ENCODE peak calls at places on chromosomes 3 and 15, in nine cellular contexts. H, B, O, F, L, X, K, V and Y are unnamed samples.

GRCh38 chr3:11195201-11195600 is 40.9 kb downstream of the HRH1 start:
- DNase-seq in H (no peak), B (no peak), O (no peak), F (no peak), L (no peak), X (no peak), K (no peak), V (no peak), Y (no peak)

GRCh38 chr3:150227839-150228238 is 180.3 kb upstream of the TSC22D2 start:
- DNase-seq in H (no peak), B (peak), O (no peak), F (peak), L (peak), X (peak), K (peak), V (no peak), Y (peak)

GRCh38 chr3:32126305-32127015 is 20.0 kb downstream of the GPD1L start:
- DNase-seq in H (no peak), B (no peak), O (no peak), F (no peak), L (no peak), X (no peak), K (no peak), V (no peak), Y (no peak)

GRCh38 chr3:76998555-76998954 is 41.3 kb upstream of the ROBO2 start:
- DNase-seq in H (no peak), B (no peak), O (no peak), F (no peak), L (no peak), X (no peak), K (no peak), V (no peak), Y (no peak)

GRCh38 chr3:104245241-104245640 is 1121.5 kb upstream of the ALCAM start:
- DNase-seq in H (no peak), B (no peak), O (no peak), F (no peak), L (no peak), X (no peak), K (no peak), V (no peak), Y (no peak)

GRCh38 chr3:30670292-30670691 is 63.9 kb downstream of the TGFBR2 start:
- DNase-seq in H (no peak), B (no peak), O (no peak), F (no peak), L (no peak), X (no peak), K (no peak), V (no peak), Y (no peak)

GRCh38 chr15:63999177-63999576 is 47.1 kb downstream of the DAPK2 start:
- DNase-seq in H (no peak), B (no peak), O (no peak), F (peak), L (no peak), X (no peak), K (no peak), V (peak), Y (no peak)

GRCh38 chr3:193744822-193745684 is 152.0 kb downstream of the OPA1 start:
- DNase-seq in H (no peak), B (no peak), O (no peak), F (peak), L (no peak), X (no peak), K (no peak), V (no peak), Y (peak)

GRCh38 chr15:39770748-39771689 is 11.6 kb downstream of the FSIP1 start:
- DNase-seq in H (no peak), B (no peak), O (no peak), F (peak), L (no peak), X (no peak), K (no peak), V (no peak), Y (peak)

GRCh38 chr3:122642935-122643334 is 37.7 kb upstream of the PARP14 start:
- DNase-seq in H (no peak), B (no peak), O (no peak), F (no peak), L (no peak), X (no peak), K (no peak), V (no peak), Y (no peak)

GRCh38 chr3:151377768-151378385 is 6.7 kb downstream of the P2RY12 start:
- DNase-seq in H (no peak), B (no peak), O (no peak), F (no peak), L (no peak), X (no peak), K (no peak), V (no peak), Y (no peak)

GRCh38 chr15:72599855-72600464 is 54.5 kb upstream of the GOLGA6B start:
- DNase-seq in H (no peak), B (no peak), O (no peak), F (peak), L (no peak), X (peak), K (peak), V (no peak), Y (no peak)

GRCh38 chr3:98985406-98985805 is 83.9 kb upstream of the DCBLD2 start:
- DNase-seq in H (no peak), B (no peak), O (no peak), F (peak), L (no peak), X (no peak), K (no peak), V (no peak), Y (no peak)

DNA sequence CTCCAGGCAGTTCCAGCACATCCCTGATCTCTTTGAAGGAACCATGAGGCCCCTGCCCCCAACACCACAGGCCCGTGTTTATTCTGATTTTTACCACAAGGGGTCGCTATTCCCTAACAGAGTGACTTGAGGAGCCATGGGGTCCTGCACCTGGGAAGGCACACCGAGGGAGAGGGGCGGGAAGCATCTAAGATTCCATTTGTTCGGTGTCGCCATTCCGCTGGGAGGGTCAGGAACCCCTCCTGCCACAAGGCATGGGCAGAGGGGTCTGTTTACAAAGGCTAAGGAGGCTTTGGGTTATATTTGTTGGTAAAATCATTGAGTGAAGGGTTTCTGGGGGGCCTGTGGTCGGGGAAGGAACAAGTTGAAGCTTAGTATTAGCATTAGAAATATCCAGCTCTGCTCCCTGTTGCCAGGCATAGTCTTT is 77.1 kb downstream of the WDR76 start:
- DNase-seq in H (no peak), B (peak), O (no peak), F (peak), L (peak), X (peak), K (peak), V (peak), Y (peak)
- TF ChIP-seq CTCF in H (peak), B (peak), O (peak), F (peak), L (peak), X (peak), K (peak), V (peak), Y (peak)

GRCh38 chr3:72938471-72939265 is 50.8 kb downstream of the GXYLT2 start:
- DNase-seq in H (no peak), B (no peak), O (no peak), F (peak), L (no peak), X (peak), K (no peak), V (peak), Y (no peak)
- TF ChIP-seq CTCF in H (peak), B (peak), O (no peak), F (peak), L (peak), X (peak), K (peak), V (peak), Y (peak)

GRCh38 chr15:29621626-29622025 is 200.6 kb downstream of the TJP1 start:
- DNase-seq in H (no peak), B (no peak), O (no peak), F (no peak), L (no peak), X (no peak), K (no peak), V (no peak), Y (no peak)

GRCh38 chr15:29618586-29618985 is 203.7 kb downstream of the TJP1 start:
- DNase-seq in H (no peak), B (no peak), O (no peak), F (no peak), L (no peak), X (no peak), K (no peak), V (no peak), Y (no peak)

GRCh38 chr15:29622637-29623036 is 199.6 kb downstream of the TJP1 start:
- DNase-seq in H (no peak), B (no peak), O (no peak), F (no peak), L (no peak), X (no peak), K (no peak), V (no peak), Y (no peak)

GRCh38 chr15:29623240-29623639 is 199.0 kb downstream of the TJP1 start:
- DNase-seq in H (no peak), B (no peak), O (no peak), F (no peak), L (no peak), X (no peak), K (no peak), V (no peak), Y (no peak)
- TF ChIP-seq CTCF in H (no peak), B (peak), O (no peak), F (peak), L (no peak), X (no peak), K (peak), V (no peak), Y (no peak)

GRCh38 chr15:100869151-100869999 is 10.3 kb upstream of the ALDH1A3 start:
- DNase-seq in H (no peak), B (peak), O (no peak), F (no peak), L (no peak), X (no peak), K (peak), V (no peak), Y (peak)
- TF ChIP-seq CTCF in H (peak), B (peak), O (no peak), F (peak), L (peak), X (peak), K (peak), V (no peak), Y (peak)

GRCh38 chr3:108486272-108486787 is 24.1 kb downstream of the MYH15 start:
- DNase-seq in H (no peak), B (no peak), O (no peak), F (no peak), L (no peak), X (no peak), K (no peak), V (no peak), Y (no peak)

GRCh38 chr3:108488631-108489030 is 21.8 kb downstream of the MYH15 start:
- DNase-seq in H (no peak), B (no peak), O (no peak), F (no peak), L (no peak), X (no peak), K (no peak), V (no peak), Y (no peak)

GRCh38 chr3:108486910-108487309 is 23.5 kb downstream of the MYH15 start:
- DNase-seq in H (no peak), B (no peak), O (no peak), F (peak), L (no peak), X (no peak), K (peak), V (no peak), Y (peak)

GRCh38 chr3:108487439-108487838 is 23.0 kb downstream of the MYH15 start:
- DNase-seq in H (no peak), B (no peak), O (no peak), F (no peak), L (no peak), X (no peak), K (no peak), V (no peak), Y (no peak)

DNA sequence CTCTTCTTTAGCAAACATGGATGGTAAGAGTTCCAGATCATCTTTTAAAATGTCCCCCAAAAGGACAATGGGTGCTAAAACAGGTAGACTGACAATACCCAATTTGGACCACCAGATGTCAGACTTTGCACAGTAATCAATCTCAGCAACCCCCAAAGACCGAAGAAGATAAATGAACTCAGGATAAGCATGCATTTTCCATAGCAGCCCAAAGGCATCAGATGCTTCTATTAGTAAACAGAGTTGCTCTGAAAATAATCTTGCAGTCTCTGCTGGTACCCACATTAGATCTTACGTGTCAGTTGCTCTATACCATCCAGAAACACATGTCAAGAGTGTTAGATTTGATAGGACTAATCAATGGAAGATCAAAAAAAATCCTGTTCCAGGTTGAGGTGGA is 20.6 kb downstream of the MYH15 start:
- DNase-seq in H (no peak), B (peak), O (no peak), F (peak), L (no peak), X (peak), K (peak), V (no peak), Y (no peak)
- TF ChIP-seq CTCF in H (peak), B (peak), O (peak), F (peak), L (peak), X (peak), K (peak), V (peak), Y (peak)